ENCODE peak calls at places on chromosomes 3 and 15, in four cellular contexts. One of them, this sample, is unnamed.

GRCh38 chr15:45640610-45641009 is 5.8 kb downstream of the SQOR start:
- DNase-seq in cardiac muscle cell: peak; percentile 74
- DNase-seq in heart right ventricle: no peak
- DNase-seq in mammary epithelial cell: peak; percentile 98
- DNase-seq in this sample: no peak

GRCh38 chr3:180827171-180827570 is 85.3 kb upstream of the FXR1 start:
- DNase-seq in mammary epithelial cell: no peak
- DNase-seq in cardiac muscle cell: no peak
- DNase-seq in heart right ventricle: no peak
- DNase-seq in this sample: no peak

GRCh38 chr3:11764931-11765363 is 81.7 kb downstream of the TAMM41 start:
- DNase-seq in heart right ventricle: no peak
- DNase-seq in cardiac muscle cell: peak; percentile 44
- DNase-seq in mammary epithelial cell: peak; percentile 97
- DNase-seq in this sample: no peak

GRCh38 chr3:49295489-49296058 is 18.5 kb upstream of the C3orf62 start:
- DNase-seq in heart right ventricle: no peak
- DNase-seq in cardiac muscle cell: peak; percentile 48
- DNase-seq in mammary epithelial cell: no peak
- DNase-seq in this sample: peak; percentile 46

GRCh38 chr3:78912217-78912616 is 855.6 kb downstream of the ROBO1 start:
- DNase-seq in cardiac muscle cell: no peak
- DNase-seq in mammary epithelial cell: no peak
- DNase-seq in heart right ventricle: no peak
- DNase-seq in this sample: peak; percentile 51

GRCh38 chr3:184336484-184337230 is 743 bp upstream of the FAM131A start:
- DNase-seq in heart right ventricle: no peak
- DNase-seq in mammary epithelial cell: peak; percentile 51
- DNase-seq in cardiac muscle cell: peak; percentile 69
- DNase-seq in this sample: no peak

GRCh38 chr3:34793066-34793465 is 846.3 kb upstream of the ARPP21 start:
- DNase-seq in heart right ventricle: no peak
- DNase-seq in cardiac muscle cell: no peak
- DNase-seq in mammary epithelial cell: no peak
- DNase-seq in this sample: no peak

GRCh38 chr3:69838217-69838616 is 99.0 kb downstream of the MITF start:
- DNase-seq in mammary epithelial cell: peak; percentile 25
- DNase-seq in heart right ventricle: no peak
- DNase-seq in cardiac muscle cell: peak; percentile 68
- DNase-seq in this sample: no peak

GRCh38 chr3:98445949-98446406 is 17.0 kb upstream of the OR5K1 start:
- DNase-seq in cardiac muscle cell: no peak
- DNase-seq in heart right ventricle: no peak
- DNase-seq in mammary epithelial cell: peak; percentile 99
- DNase-seq in this sample: no peak

GRCh38 chr3:81277853-81278252 is 483.6 kb downstream of the GBE1 start:
- DNase-seq in cardiac muscle cell: peak; percentile 45
- DNase-seq in mammary epithelial cell: no peak
- DNase-seq in heart right ventricle: no peak
- DNase-seq in this sample: no peak

GRCh38 chr3:49616061-49616460 is 58.1 kb upstream of the APEH start:
- DNase-seq in heart right ventricle: no peak
- DNase-seq in cardiac muscle cell: no peak
- DNase-seq in mammary epithelial cell: no peak
- DNase-seq in this sample: no peak

GRCh38 chr3:53794597-53794996 is 51.6 kb downstream of the CHDH start:
- DNase-seq in mammary epithelial cell: peak; percentile 77
- DNase-seq in heart right ventricle: no peak
- DNase-seq in cardiac muscle cell: no peak
- DNase-seq in this sample: no peak

GRCh38 chr15:69648775-69649735 is 196.4 kb downstream of the RPLP1 start:
- DNase-seq in mammary epithelial cell: peak; percentile 34
- DNase-seq in heart right ventricle: no peak
- DNase-seq in cardiac muscle cell: no peak
- DNase-seq in this sample: no peak

GRCh38 chr3:15171096-15171495 is 35.0 kb upstream of the CAPN7 start:
- DNase-seq in cardiac muscle cell: peak; percentile 37
- DNase-seq in heart right ventricle: no peak
- DNase-seq in mammary epithelial cell: peak; percentile 37
- DNase-seq in this sample: no peak

GRCh38 chr3:171023566-171023965 is 3.0 kb downstream of the SLC2A2 start:
- DNase-seq in heart right ventricle: no peak
- DNase-seq in cardiac muscle cell: no peak
- DNase-seq in mammary epithelial cell: no peak
- DNase-seq in this sample: no peak

GRCh38 chr3:171013822-171014748 is 12.4 kb downstream of the SLC2A2 start:
- DNase-seq in heart right ventricle: no peak
- DNase-seq in mammary epithelial cell: no peak
- DNase-seq in cardiac muscle cell: peak; percentile 57
- DNase-seq in this sample: no peak

GRCh38 chr3:171021377-171021776 is 5.1 kb downstream of the SLC2A2 start:
- DNase-seq in mammary epithelial cell: no peak
- DNase-seq in cardiac muscle cell: no peak
- DNase-seq in heart right ventricle: no peak
- DNase-seq in this sample: no peak

GRCh38 chr3:171018151-171018935 is 8.2 kb downstream of the SLC2A2 start:
- DNase-seq in heart right ventricle: no peak
- DNase-seq in mammary epithelial cell: no peak
- DNase-seq in cardiac muscle cell: no peak
- DNase-seq in this sample: no peak
- TF ChIP-seq CTCF in heart right ventricle: no peak
- TF ChIP-seq CTCF in mammary epithelial cell: peak; percentile 27
- TF ChIP-seq CTCF in cardiac muscle cell: peak; percentile 31
- TF ChIP-seq CTCF in this sample: peak; percentile 68

GRCh38 chr15:71251548-71252035 is 136.3 kb downstream of the THSD4 start:
- DNase-seq in heart right ventricle: no peak
- DNase-seq in mammary epithelial cell: no peak
- DNase-seq in cardiac muscle cell: no peak
- DNase-seq in this sample: no peak
- H3K4me3 ChIP-seq in heart right ventricle: no peak overlapping the region
- H3K4me3 ChIP-seq in mammary epithelial cell: no peak overlapping the region
- H3K4me3 ChIP-seq in cardiac muscle cell: no peak overlapping the region
- H3K4me3 ChIP-seq in this sample: no peak overlapping the region

GRCh38 chr3:70885636-70886035 is 573.2 kb upstream of the MDFIC2 start:
- DNase-seq in mammary epithelial cell: no peak
- DNase-seq in heart right ventricle: no peak
- DNase-seq in cardiac muscle cell: no peak
- DNase-seq in this sample: no peak

GRCh38 chr3:70889162-70890045 is 577.0 kb upstream of the MDFIC2 start:
- DNase-seq in heart right ventricle: no peak
- DNase-seq in cardiac muscle cell: peak; percentile 34
- DNase-seq in mammary epithelial cell: no peak
- DNase-seq in this sample: no peak

DNA sequence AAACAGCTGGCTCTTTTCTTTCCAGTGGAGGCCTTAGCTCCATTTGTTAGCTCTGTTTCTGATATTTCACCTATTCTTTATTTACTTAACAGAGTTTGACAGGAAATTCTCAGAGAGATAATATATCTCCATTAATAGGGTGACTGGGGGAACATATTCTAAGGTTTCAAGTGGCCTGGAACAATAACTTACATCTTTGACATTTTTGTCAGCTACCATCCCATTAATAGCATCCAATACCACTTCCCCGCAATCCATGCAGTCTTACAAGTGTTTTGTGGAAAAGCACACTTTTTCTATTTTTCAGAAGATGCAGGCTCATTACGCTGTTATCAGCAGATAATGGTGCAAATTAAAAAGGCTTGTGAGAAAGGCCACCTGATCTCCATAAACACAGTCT is 577.6 kb upstream of the MDFIC2 start:
- DNase-seq in cardiac muscle cell: no peak
- DNase-seq in heart right ventricle: no peak
- DNase-seq in mammary epithelial cell: no peak
- DNase-seq in this sample: no peak
- H3K27ac ChIP-seq in cardiac muscle cell: no peak overlapping the region
- H3K27ac ChIP-seq in heart right ventricle: no peak overlapping the region
- H3K27ac ChIP-seq in mammary epithelial cell: no peak overlapping the region
- H3K27ac ChIP-seq in this sample: no peak overlapping the region

DNA sequence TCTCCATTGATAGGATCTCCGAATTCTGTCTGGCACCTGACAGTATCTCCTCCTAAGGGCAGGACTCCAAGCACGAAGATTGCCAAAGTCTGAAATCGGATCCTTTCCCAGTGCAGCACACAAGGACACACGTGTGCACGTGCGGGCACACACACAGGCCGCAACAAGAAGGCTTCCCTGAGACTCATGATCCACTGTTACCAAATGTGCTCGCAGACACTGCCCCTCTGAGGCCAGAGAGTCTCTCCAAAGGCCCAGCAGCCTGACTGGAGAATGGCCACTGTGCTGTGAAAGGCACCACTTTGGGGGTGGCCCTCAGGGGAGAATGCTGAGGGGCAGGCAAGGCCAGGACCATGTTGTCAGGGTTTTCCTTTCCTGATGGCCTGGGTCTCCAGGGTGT is 112.0 kb upstream of the ETV5 start:
- DNase-seq in heart right ventricle: no peak
- DNase-seq in cardiac muscle cell: no peak
- DNase-seq in mammary epithelial cell: no peak
- DNase-seq in this sample: peak; percentile 41
- TF ChIP-seq CTCF in heart right ventricle: peak; percentile 26
- TF ChIP-seq CTCF in cardiac muscle cell: no peak
- TF ChIP-seq CTCF in mammary epithelial cell: peak; percentile 40
- TF ChIP-seq CTCF in this sample: peak; percentile 58

DNA sequence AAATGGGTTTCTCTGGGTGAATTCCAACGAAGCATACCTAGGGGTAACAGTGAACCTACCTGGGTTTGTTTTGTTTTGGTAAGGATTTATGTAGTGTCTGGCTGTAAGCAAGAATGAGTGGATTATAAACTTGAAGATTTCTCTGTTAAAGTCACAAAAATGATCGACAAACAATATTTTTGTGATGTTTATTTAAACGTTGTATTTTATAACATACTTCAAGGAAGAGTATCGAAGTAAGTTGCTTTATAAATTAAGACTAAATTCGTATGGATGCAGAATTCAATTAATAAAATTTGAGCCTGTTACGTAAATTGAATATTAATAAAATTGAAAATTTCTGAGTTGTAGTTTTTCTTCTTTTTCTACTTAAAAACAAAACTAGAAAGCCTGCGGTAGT is 982 bp upstream of the ZDHHC23 start:
- DNase-seq in cardiac muscle cell: no peak
- DNase-seq in mammary epithelial cell: no peak
- DNase-seq in heart right ventricle: no peak
- DNase-seq in this sample: no peak
- H3K4me3 ChIP-seq in cardiac muscle cell: peak overlapping the region; percentile 91
- H3K4me3 ChIP-seq in mammary epithelial cell: peak overlapping the region; percentile 47
- H3K4me3 ChIP-seq in heart right ventricle: peak overlapping the region; percentile 66
- H3K4me3 ChIP-seq in this sample: peak overlapping the region; percentile 89

DNA sequence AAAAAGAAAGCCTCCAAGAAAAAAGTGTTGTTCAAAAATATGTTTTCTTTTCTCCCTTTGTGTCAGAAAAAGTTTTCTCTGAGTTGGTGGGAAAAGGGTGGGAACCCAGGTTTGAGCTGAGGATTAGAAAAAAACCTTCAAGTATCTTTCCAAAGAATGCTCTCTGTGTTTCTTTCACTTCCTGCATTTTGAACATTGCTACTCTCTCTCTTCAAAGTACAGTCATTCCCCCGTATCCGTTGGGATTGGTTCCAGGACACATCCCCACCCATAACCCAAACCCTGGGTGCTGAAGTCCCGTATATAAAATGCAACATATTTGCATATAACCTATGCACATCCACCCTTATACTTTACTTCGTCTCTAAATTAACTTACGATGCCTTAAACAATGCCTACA is 139.6 kb downstream of the TMCO5A start:
- DNase-seq in cardiac muscle cell: peak; percentile 41
- DNase-seq in heart right ventricle: no peak
- DNase-seq in mammary epithelial cell: no peak
- DNase-seq in this sample: no peak
- H3K27ac ChIP-seq in cardiac muscle cell: no peak overlapping the region
- H3K27ac ChIP-seq in heart right ventricle: peak overlapping the region; percentile 91
- H3K27ac ChIP-seq in mammary epithelial cell: peak overlapping the region; percentile 92
- H3K27ac ChIP-seq in this sample: no peak overlapping the region

This sample was measured in WERI-Rb-1.